ENCODE peak calls at places on chromosome 6, in eight cellular contexts. One of them, this sample, is unnamed.

GRCh38 chr6:99614430-99615161 is 8.0 kb downstream of the PRDM13 start:
- DNase-seq in GM06990: peak
- DNase-seq in coronary artery: no peak
- DNase-seq in breast epithelium: no peak
- DNase-seq in fibroblast of lung: no peak
- DNase-seq in epithelial cell of esophagus: no peak
- DNase-seq in keratinocyte: no peak
- DNase-seq in sigmoid colon: no peak
- DNase-seq in this sample: no peak

GRCh38 chr6:168513766-168514165 is 72.8 kb downstream of the SMOC2 start:
- DNase-seq in GM06990: no peak
- DNase-seq in coronary artery: no peak
- DNase-seq in breast epithelium: no peak
- DNase-seq in fibroblast of lung: no peak
- DNase-seq in epithelial cell of esophagus: no peak
- DNase-seq in keratinocyte: no peak
- DNase-seq in sigmoid colon: no peak
- DNase-seq in this sample: no peak

GRCh38 chr6:119285908-119286625 is 63.5 kb downstream of the MAN1A1 start:
- DNase-seq in GM06990: no peak
- DNase-seq in coronary artery: no peak
- DNase-seq in breast epithelium: no peak
- DNase-seq in fibroblast of lung: peak
- DNase-seq in epithelial cell of esophagus: no peak
- DNase-seq in keratinocyte: no peak
- DNase-seq in sigmoid colon: no peak
- DNase-seq in this sample: no peak

GRCh38 chr6:169798764-169799473 is 47.5 kb downstream of the ERMARD start:
- DNase-seq in GM06990: no peak
- DNase-seq in coronary artery: no peak
- DNase-seq in breast epithelium: no peak
- DNase-seq in fibroblast of lung: no peak
- DNase-seq in epithelial cell of esophagus: no peak
- DNase-seq in keratinocyte: no peak
- DNase-seq in sigmoid colon: no peak
- DNase-seq in this sample: no peak

GRCh38 chr6:100350139-100350538 is 114.6 kb downstream of the SIM1 start:
- DNase-seq in GM06990: no peak
- DNase-seq in coronary artery: no peak
- DNase-seq in breast epithelium: no peak
- DNase-seq in fibroblast of lung: no peak
- DNase-seq in epithelial cell of esophagus: no peak
- DNase-seq in keratinocyte: no peak
- DNase-seq in sigmoid colon: no peak
- DNase-seq in this sample: no peak

GRCh38 chr6:39599341-39599740 is 125.9 kb downstream of the KIF6 start:
- DNase-seq in GM06990: no peak
- DNase-seq in coronary artery: no peak
- DNase-seq in breast epithelium: no peak
- DNase-seq in fibroblast of lung: no peak
- DNase-seq in epithelial cell of esophagus: no peak
- DNase-seq in keratinocyte: no peak
- DNase-seq in sigmoid colon: no peak
- DNase-seq in this sample: no peak

GRCh38 chr6:123940551-123940950 is 136.9 kb downstream of the NKAIN2 start:
- DNase-seq in GM06990: no peak
- DNase-seq in coronary artery: no peak
- DNase-seq in breast epithelium: no peak
- DNase-seq in fibroblast of lung: peak
- DNase-seq in epithelial cell of esophagus: peak
- DNase-seq in keratinocyte: no peak
- DNase-seq in sigmoid colon: no peak
- DNase-seq in this sample: no peak

GRCh38 chr6:98639236-98639635 is 195.1 kb upstream of the POU3F2 start:
- DNase-seq in GM06990: no peak
- DNase-seq in coronary artery: no peak
- DNase-seq in breast epithelium: no peak
- DNase-seq in fibroblast of lung: no peak
- DNase-seq in epithelial cell of esophagus: no peak
- DNase-seq in keratinocyte: no peak
- DNase-seq in sigmoid colon: no peak
- DNase-seq in this sample: no peak

GRCh38 chr6:39192736-39193135 is 36.5 kb downstream of the KCNK5 start:
- DNase-seq in GM06990: no peak
- DNase-seq in coronary artery: no peak
- DNase-seq in breast epithelium: no peak
- DNase-seq in fibroblast of lung: no peak
- DNase-seq in epithelial cell of esophagus: no peak
- DNase-seq in keratinocyte: no peak
- DNase-seq in sigmoid colon: no peak
- DNase-seq in this sample: no peak

GRCh38 chr6:7119272-7119801 is 11.6 kb downstream of the RREB1 start:
- DNase-seq in GM06990: no peak
- DNase-seq in coronary artery: no peak
- DNase-seq in breast epithelium: no peak
- DNase-seq in fibroblast of lung: no peak
- DNase-seq in epithelial cell of esophagus: no peak
- DNase-seq in keratinocyte: no peak
- DNase-seq in sigmoid colon: no peak
- DNase-seq in this sample: no peak

GRCh38 chr6:119614138-119614537 is 264.6 kb upstream of the MAN1A1 start:
- DNase-seq in GM06990: no peak
- DNase-seq in coronary artery: no peak
- DNase-seq in breast epithelium: no peak
- DNase-seq in fibroblast of lung: no peak
- DNase-seq in epithelial cell of esophagus: no peak
- DNase-seq in keratinocyte: no peak
- DNase-seq in sigmoid colon: no peak
- DNase-seq in this sample: no peak

GRCh38 chr6:147161974-147162495 is 42.2 kb upstream of the STXBP5 start:
- DNase-seq in GM06990: no peak
- DNase-seq in coronary artery: no peak
- DNase-seq in breast epithelium: no peak
- DNase-seq in fibroblast of lung: peak
- DNase-seq in epithelial cell of esophagus: peak
- DNase-seq in keratinocyte: no peak
- DNase-seq in sigmoid colon: no peak
- DNase-seq in this sample: no peak

GRCh38 chr6:123925360-123925759 is 121.7 kb downstream of the NKAIN2 start:
- DNase-seq in GM06990: peak
- DNase-seq in coronary artery: no peak
- DNase-seq in breast epithelium: no peak
- DNase-seq in fibroblast of lung: peak
- DNase-seq in epithelial cell of esophagus: peak
- DNase-seq in keratinocyte: peak
- DNase-seq in sigmoid colon: no peak
- DNase-seq in this sample: no peak

GRCh38 chr6:79077680-79078056 is 386 bp downstream of the PHIP start:
- DNase-seq in GM06990: no peak
- DNase-seq in coronary artery: no peak
- DNase-seq in breast epithelium: peak
- DNase-seq in fibroblast of lung: no peak
- DNase-seq in epithelial cell of esophagus: peak
- DNase-seq in keratinocyte: no peak
- DNase-seq in sigmoid colon: peak
- DNase-seq in this sample: no peak

GRCh38 chr6:131966443-131966842 is 15.3 kb upstream of the CCN2 start:
- DNase-seq in GM06990: no peak
- DNase-seq in coronary artery: no peak
- DNase-seq in breast epithelium: no peak
- DNase-seq in fibroblast of lung: peak
- DNase-seq in epithelial cell of esophagus: peak
- DNase-seq in keratinocyte: no peak
- DNase-seq in sigmoid colon: no peak
- DNase-seq in this sample: no peak

GRCh38 chr6:45155341-45155894 is 172.7 kb upstream of the RUNX2 start:
- DNase-seq in GM06990: no peak
- DNase-seq in coronary artery: no peak
- DNase-seq in breast epithelium: no peak
- DNase-seq in fibroblast of lung: no peak
- DNase-seq in epithelial cell of esophagus: no peak
- DNase-seq in keratinocyte: no peak
- DNase-seq in sigmoid colon: no peak
- DNase-seq in this sample: no peak

DNA sequence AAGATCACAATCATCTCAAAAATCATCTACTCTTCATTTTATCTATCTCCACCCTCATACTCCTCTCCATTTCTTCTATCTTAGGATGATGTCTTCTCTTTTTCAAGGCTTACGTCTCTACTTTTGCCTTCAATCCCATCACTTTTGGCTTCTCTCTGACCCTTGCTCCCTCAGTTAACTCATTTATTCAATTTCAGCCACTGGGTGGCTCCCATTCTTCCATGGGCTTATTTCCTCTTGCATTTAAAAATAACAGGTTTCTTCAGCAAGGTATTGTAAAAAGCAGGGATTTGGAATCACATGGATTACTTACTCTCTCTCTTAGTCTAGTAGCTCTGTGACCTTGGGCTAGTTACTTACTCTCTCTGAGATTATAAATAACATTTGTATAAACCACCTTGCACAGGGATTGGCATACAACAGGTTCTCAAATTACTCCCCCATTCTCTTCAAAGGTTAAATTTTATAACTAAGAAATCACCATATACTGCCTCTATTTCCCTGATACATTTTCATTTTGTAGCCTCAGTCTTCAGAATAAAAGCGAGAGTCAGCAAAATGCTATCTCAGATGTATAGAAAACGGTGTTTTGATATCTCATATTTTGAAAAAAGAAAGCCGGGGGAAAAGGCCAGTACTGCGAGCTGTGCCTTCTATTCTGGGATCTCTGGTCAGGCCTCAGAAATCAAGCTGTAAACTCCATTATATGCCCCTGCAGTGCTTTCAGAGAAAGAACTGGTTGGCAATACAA is 5.5 kb downstream of the ZSCAN12 start:
- DNase-seq in GM06990: no peak
- DNase-seq in coronary artery: no peak
- DNase-seq in breast epithelium: no peak
- DNase-seq in fibroblast of lung: no peak
- DNase-seq in epithelial cell of esophagus: peak
- DNase-seq in keratinocyte: no peak
- DNase-seq in sigmoid colon: no peak
- DNase-seq in this sample: no peak
- TF ChIP-seq CTCF in GM06990: peak
- TF ChIP-seq CTCF in coronary artery: no peak
- TF ChIP-seq CTCF in breast epithelium: no peak
- TF ChIP-seq CTCF in fibroblast of lung: peak
- TF ChIP-seq CTCF in epithelial cell of esophagus: no peak
- TF ChIP-seq CTCF in keratinocyte: peak
- TF ChIP-seq CTCF in sigmoid colon: no peak
- TF ChIP-seq CTCF in this sample: peak

DNA sequence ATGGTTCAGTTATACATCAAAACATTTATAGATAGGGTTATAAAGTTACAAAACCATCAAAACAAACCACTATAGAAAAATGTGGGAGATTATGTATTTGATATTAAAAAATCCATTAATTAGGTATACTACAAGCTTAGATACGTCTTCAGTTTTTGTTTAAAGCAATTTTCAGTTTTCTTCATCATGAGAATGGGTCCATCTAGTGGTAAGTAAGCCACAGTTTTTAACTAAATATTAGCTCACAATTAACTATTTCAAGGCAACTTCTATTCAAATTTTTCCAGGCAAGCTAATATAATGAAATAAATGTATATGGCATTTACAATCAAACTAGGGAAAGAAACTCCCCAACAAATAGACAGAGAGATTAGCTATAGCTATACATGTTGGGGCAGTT is 44.4 kb downstream of the RNGTT start:
- DNase-seq in GM06990: no peak
- DNase-seq in coronary artery: no peak
- DNase-seq in breast epithelium: no peak
- DNase-seq in fibroblast of lung: no peak
- DNase-seq in epithelial cell of esophagus: peak
- DNase-seq in keratinocyte: no peak
- DNase-seq in sigmoid colon: no peak
- DNase-seq in this sample: no peak
- TF ChIP-seq CTCF in GM06990: no peak
- TF ChIP-seq CTCF in coronary artery: no peak
- TF ChIP-seq CTCF in breast epithelium: no peak
- TF ChIP-seq CTCF in fibroblast of lung: peak
- TF ChIP-seq CTCF in epithelial cell of esophagus: no peak
- TF ChIP-seq CTCF in keratinocyte: peak
- TF ChIP-seq CTCF in sigmoid colon: no peak
- TF ChIP-seq CTCF in this sample: peak

DNA sequence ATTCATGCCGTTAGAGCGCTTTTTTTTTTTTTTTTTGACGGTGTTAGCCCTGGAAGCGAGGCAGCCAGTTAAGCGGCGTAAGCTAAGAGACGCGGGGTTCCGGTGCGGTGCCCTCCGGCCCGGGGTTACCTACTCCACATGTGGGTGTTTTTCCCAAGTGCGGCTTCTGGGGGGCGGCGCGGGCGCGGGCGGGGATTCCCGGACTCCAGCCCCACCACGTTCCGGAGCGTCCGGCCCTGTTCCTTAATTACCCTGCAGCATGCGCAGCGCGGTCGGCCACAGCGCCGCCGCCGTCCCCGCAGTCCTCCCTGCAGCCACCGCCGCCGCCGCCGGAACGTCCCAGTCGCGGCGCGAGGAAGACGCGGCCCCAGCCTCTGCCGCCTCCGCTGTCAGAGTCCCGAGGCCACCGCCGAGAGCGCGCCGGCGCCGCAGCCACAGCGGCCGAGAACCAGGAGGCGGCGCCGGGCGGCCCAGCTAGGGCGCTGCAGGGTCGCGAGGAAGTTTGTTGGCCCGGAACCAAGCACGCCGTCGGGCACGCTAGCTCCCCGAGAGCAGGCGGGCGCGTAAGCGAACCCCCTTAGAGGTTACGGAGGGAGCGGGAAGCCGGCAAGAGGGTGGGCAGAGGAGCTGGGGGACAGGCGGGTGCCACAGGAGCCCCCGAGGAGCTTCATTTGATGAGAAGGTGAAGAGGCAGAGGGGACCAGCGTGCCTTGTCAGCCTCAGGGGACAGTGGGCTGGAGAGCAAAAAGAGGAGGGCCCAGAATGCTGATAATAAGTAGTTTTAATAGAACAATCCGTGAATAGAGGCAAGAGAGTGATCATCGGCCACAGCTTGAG is 937 bp downstream of the COL19A1 start:
- DNase-seq in GM06990: peak
- DNase-seq in coronary artery: peak
- DNase-seq in breast epithelium: no peak
- DNase-seq in fibroblast of lung: peak
- DNase-seq in epithelial cell of esophagus: peak
- DNase-seq in keratinocyte: no peak
- DNase-seq in sigmoid colon: peak
- DNase-seq in this sample: no peak
- TF ChIP-seq CTCF in GM06990: peak
- TF ChIP-seq CTCF in coronary artery: no peak
- TF ChIP-seq CTCF in breast epithelium: no peak
- TF ChIP-seq CTCF in fibroblast of lung: peak
- TF ChIP-seq CTCF in epithelial cell of esophagus: peak
- TF ChIP-seq CTCF in keratinocyte: no peak
- TF ChIP-seq CTCF in sigmoid colon: no peak
- TF ChIP-seq CTCF in this sample: peak

DNA sequence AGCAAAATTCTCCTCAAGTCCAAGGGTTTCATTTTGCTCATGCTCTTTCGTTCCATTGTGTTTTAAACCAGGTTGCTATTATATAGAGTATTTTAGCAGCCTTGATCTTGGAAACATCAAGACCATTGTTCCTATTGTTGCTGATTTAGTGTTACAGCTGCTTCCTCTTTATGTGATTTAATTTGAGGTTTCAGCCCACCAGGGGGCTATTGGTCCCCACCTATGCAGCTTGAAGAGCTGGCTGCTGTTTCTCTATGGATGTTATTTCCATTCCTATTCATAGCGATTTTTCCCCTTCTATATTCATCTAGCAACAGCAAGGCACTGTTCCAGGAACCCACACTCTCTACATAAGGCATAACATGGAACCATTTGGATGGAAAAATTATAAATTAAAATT is 418.8 kb downstream of the CDKAL1 start:
- DNase-seq in GM06990: no peak
- DNase-seq in coronary artery: no peak
- DNase-seq in breast epithelium: no peak
- DNase-seq in fibroblast of lung: no peak
- DNase-seq in epithelial cell of esophagus: no peak
- DNase-seq in keratinocyte: no peak
- DNase-seq in sigmoid colon: no peak
- DNase-seq in this sample: no peak
- TF ChIP-seq CTCF in GM06990: no peak
- TF ChIP-seq CTCF in coronary artery: no peak
- TF ChIP-seq CTCF in breast epithelium: no peak
- TF ChIP-seq CTCF in fibroblast of lung: no peak
- TF ChIP-seq CTCF in epithelial cell of esophagus: no peak
- TF ChIP-seq CTCF in keratinocyte: no peak
- TF ChIP-seq CTCF in sigmoid colon: no peak
- TF ChIP-seq CTCF in this sample: peak